ENCODE peak calls at places on chromosomes 2 and 18, in four cellular contexts. X is HepG2, R is GM12878, U is K562. Q is an unnamed sample.

GRCh38 chr2:10847008-10847407 is 34.4 kb upstream of the PDIA6 start:
- DNase-seq in U (no peak), X (no peak), R (no peak), Q (no peak)

GRCh38 chr2:187982668-187983067 is 309.0 kb upstream of the GULP1 start:
- DNase-seq in R (peak; percentile 40), U (no peak), X (no peak), Q (no peak)

GRCh38 chr2:12169721-12170120 is 423.3 kb downstream of the LPIN1 start:
- DNase-seq in R (no peak), U (no peak), X (no peak), Q (no peak)

GRCh38 chr2:95728878-95729511 is 137.2 kb downstream of the TRIM43 start:
- DNase-seq in U (peak; percentile 19), X (peak; percentile 76), R (peak; percentile 17), Q (peak; percentile 63)

GRCh38 chr2:24704682-24705081 is 88.5 kb downstream of the PTRHD1 start:
- DNase-seq in U (no peak), X (no peak), R (no peak), Q (no peak)

GRCh38 chr18:59267511-59268126 is 5.6 kb downstream of the RAX start:
- DNase-seq in R (no peak), U (no peak), X (no peak), Q (no peak)

GRCh38 chr2:58539973-58540372 is 298.8 kb upstream of the FANCL start:
- DNase-seq in X (no peak), R (no peak), U (no peak), Q (peak; percentile 22)

GRCh38 chr18:2847341-2848144 is 737 bp downstream of the EMILIN2 start:
- DNase-seq in U (peak; percentile 61), X (no peak), R (no peak), Q (peak; percentile 26)

GRCh38 chr2:19347619-19348562 is 10.5 kb downstream of the OSR1 start:
- DNase-seq in R (peak; percentile 86), U (peak; percentile 96), X (peak; percentile 92), Q (peak; percentile 93)

GRCh38 chr18:478679-479078 is 21.8 kb downstream of the COLEC12 start:
- DNase-seq in X (no peak), U (no peak), R (no peak), Q (no peak)

GRCh38 chr2:2805263-2805662 is 474.2 kb upstream of the MYT1L start:
- DNase-seq in U (no peak), R (no peak), X (no peak), Q (no peak)

GRCh38 chr2:949894-950626 is 589 bp upstream of the SNTG2 start:
- DNase-seq in R (no peak), X (no peak), U (no peak), Q (peak; percentile 32)

GRCh38 chr2:212022966-212023365 is 515.6 kb downstream of the ERBB4 start:
- DNase-seq in X (no peak), R (no peak), U (no peak), Q (no peak)

GRCh38 chr2:82340578-82341053 is 2036.1 kb upstream of the LRRTM1 start:
- DNase-seq in X (no peak), U (no peak), R (no peak), Q (no peak)

GRCh38 chr18:26090130-26091046 is at the start of gene SS18:
- DNase-seq in R (peak; percentile 76), U (peak; percentile 96), X (peak; percentile 85), Q (peak; percentile 92)

GRCh38 chr2:207395535-207396251 is 134.1 kb upstream of the CREB1 start:
- DNase-seq in U (no peak), R (no peak), X (no peak), Q (no peak)

GRCh38 chr2:145597011-145597410 is 1077.1 kb upstream of the ZEB2 start:
- DNase-seq in U (no peak), R (no peak), X (no peak), Q (no peak)

GRCh38 chr2:70938580-70938938 is 2.9 kb downstream of the ATP6V1B1 start:
- DNase-seq in U (no peak), X (no peak), R (no peak), Q (no peak)

GRCh38 chr2:128735296-128735960 is 416.8 kb upstream of the HS6ST1 start:
- DNase-seq in U (no peak), R (no peak), X (no peak), Q (no peak)

GRCh38 chr2:38742797-38743559 is 8.2 kb downstream of the SRSF7 start:
- DNase-seq in U (no peak), R (no peak), X (no peak), Q (no peak)

GRCh38 chr2:238854246-238854645 is 6.4 kb downstream of the TWIST2 start:
- DNase-seq in R (no peak), U (no peak), X (no peak), Q (no peak)
- TF ChIP-seq SP1 in R (no peak), U (no peak), X (no peak), Q (no peak)

DNA sequence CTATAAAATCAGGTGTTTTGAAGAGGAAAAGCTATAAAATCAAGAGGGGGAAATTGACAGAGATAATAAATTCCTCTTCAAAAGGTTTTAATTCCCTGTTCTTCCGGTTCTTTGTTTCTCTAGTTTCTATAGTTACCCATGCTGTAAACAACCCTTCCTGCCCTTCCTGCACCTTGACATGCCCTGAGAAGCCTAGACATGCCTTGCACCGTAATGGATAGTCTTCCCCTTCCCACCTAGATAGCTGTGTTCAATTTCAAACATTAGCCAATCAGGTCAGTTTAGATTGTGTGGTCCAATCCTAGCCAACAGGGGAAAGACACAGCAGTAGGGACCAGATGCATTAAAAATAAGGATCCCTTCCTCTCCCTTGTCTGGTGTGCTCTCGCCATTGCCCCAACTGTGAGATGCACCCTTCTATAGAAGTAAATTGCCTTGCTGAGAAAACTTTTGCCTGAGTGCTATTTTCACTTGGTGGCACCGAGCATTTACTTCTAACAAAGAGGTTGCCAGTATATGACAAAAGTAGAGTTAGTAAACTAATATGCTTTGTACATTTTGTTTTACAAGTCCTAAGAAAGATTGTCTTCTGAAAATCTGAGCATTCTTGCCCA is 27.1 kb downstream of the SULT1C4 start:
- DNase-seq in R (no peak), X (no peak), U (no peak), Q (no peak)
- TF ChIP-seq FOXK2 in R (no peak), X (no peak), U (no peak), Q (no peak)

DNA sequence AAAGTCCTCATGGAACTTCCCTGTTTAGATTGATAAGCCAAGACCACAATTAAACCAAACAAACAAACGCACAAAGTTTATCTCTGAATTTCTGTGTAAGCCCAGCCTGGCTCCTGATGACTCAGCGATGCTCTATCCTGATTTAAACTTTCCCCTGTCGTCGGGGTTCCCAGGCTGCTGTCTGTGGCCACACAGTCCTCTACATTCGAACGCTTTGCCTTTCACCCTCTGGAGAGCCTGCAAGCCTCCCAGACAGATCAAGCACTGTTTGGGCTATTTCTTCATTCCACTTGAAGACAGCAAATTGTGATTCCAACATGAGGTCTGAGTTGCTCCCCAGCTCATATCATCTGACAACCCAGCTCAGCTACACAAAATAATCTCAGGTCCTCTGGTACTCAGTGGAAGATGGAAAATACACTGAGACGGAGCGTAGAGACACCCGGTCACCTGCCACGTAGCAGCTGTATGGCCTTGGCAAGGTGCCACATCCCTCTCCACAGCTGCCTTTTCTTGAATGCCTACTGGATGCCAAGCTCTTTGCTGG is 51.2 kb downstream of the CYRIA start:
- DNase-seq in X (no peak), U (no peak), R (no peak), Q (no peak)
- TF ChIP-seq FOXM1 in X (no peak), U (no peak), R (no peak), Q (no peak)

GRCh38 chr2:56239437-56239836 is 55.6 kb downstream of the CCDC85A start:
- DNase-seq in R (no peak), U (no peak), X (no peak), Q (no peak)

GRCh38 chr2:56240210-56240609 is 56.4 kb downstream of the CCDC85A start:
- DNase-seq in U (no peak), X (no peak), R (no peak), Q (no peak)

GRCh38 chr2:56248965-56249742 is 65.4 kb downstream of the CCDC85A start:
- DNase-seq in U (no peak), R (no peak), X (no peak), Q (no peak)

GRCh38 chr2:56250153-56250729 is 66.5 kb downstream of the CCDC85A start:
- DNase-seq in U (no peak), R (no peak), X (no peak), Q (no peak)

GRCh38 chr2:56244911-56245530 is 61.2 kb downstream of the CCDC85A start:
- DNase-seq in X (no peak), U (no peak), R (no peak), Q (no peak)
- TF ChIP-seq SP1 in X (no peak), U (no peak), R (no peak), Q (no peak)

Q was measured in HEK293T.